ENCODE peak calls at places on chromosomes 3 and 15, in nine cellular contexts. Z is fibroblast of lung, M is neuronal stem cell, I is trophoblast cell, D is SK-N-SH, N is endodermal cell, A is HCT116, B is HepG2, O is H9. E is an unnamed sample.

GRCh38 chr15:44482088-44482487 is 54.7 kb downstream of the CTDSPL2 start:
- DNase-seq in I (no peak), N (no peak), M (no peak), B (peak; percentile 6), Z (no peak), O (no peak), D (no peak), A (no peak), E (no peak)

GRCh38 chr15:50880651-50881114 is 27.8 kb upstream of the AP4E1 start:
- DNase-seq in M (no peak), A (no peak), N (no peak), B (no peak), O (no peak), I (no peak), D (no peak), Z (peak; percentile 59), E (peak; percentile 68)

GRCh38 chr3:144109944-144110343 is 138.3 kb downstream of the DIPK2A start:
- DNase-seq in M (no peak), N (no peak), Z (no peak), I (no peak), O (no peak), B (no peak), A (no peak), D (no peak), E (no peak)

GRCh38 chr3:78285032-78285728 is 1245.3 kb downstream of the ROBO2 start:
- DNase-seq in D (no peak), M (no peak), O (no peak), N (peak; percentile 48), B (no peak), A (no peak), I (no peak), Z (no peak), E (no peak)

GRCh38 chr15:51132384-51133139 is 37.9 kb upstream of the TNFAIP8L3 start:
- DNase-seq in B (peak; percentile 28), O (peak; percentile 50), D (peak; percentile 45), A (peak; percentile 15), M (peak; percentile 35), I (no peak), N (peak; percentile 78), Z (peak; percentile 97), E (peak; percentile 72)

GRCh38 chr15:79431636-79432344 is at the start of gene MINAR1:
- DNase-seq in D (peak; percentile 84), Z (peak; percentile 74), A (no peak), O (peak; percentile 47), B (peak; percentile 6), I (peak; percentile 19), M (peak; percentile 61), N (peak; percentile 86), E (peak; percentile 43)

GRCh38 chr3:30567139-30567753 is 39.2 kb upstream of the TGFBR2 start:
- DNase-seq in I (no peak), O (peak; percentile 56), N (peak; percentile 78), D (no peak), B (peak; percentile 15), A (no peak), M (no peak), Z (no peak), E (no peak)

GRCh38 chr3:147472846-147473245 is 63.7 kb downstream of the ZIC1 start:
- DNase-seq in B (no peak), A (no peak), O (no peak), N (no peak), D (no peak), Z (no peak), I (no peak), M (no peak), E (no peak)

GRCh38 chr3:45613781-45614180 is 19.2 kb downstream of the LIMD1 start:
- DNase-seq in O (no peak), A (no peak), N (no peak), Z (no peak), I (no peak), M (no peak), B (no peak), D (no peak), E (no peak)

GRCh38 chr3:45612918-45613602 is 18.5 kb downstream of the LIMD1 start:
- DNase-seq in Z (peak; percentile 45), N (no peak), B (no peak), A (no peak), M (no peak), D (no peak), O (no peak), I (peak; percentile 64), E (peak; percentile 95)

GRCh38 chr3:45612138-45612537 is 17.6 kb downstream of the LIMD1 start:
- DNase-seq in N (no peak), A (no peak), I (no peak), D (no peak), B (no peak), M (no peak), Z (no peak), O (no peak), E (no peak)

GRCh38 chr3:45610129-45610528 is 15.6 kb downstream of the LIMD1 start:
- DNase-seq in Z (no peak), B (no peak), N (no peak), M (no peak), A (no peak), D (no peak), O (no peak), I (no peak), E (no peak)

DNA sequence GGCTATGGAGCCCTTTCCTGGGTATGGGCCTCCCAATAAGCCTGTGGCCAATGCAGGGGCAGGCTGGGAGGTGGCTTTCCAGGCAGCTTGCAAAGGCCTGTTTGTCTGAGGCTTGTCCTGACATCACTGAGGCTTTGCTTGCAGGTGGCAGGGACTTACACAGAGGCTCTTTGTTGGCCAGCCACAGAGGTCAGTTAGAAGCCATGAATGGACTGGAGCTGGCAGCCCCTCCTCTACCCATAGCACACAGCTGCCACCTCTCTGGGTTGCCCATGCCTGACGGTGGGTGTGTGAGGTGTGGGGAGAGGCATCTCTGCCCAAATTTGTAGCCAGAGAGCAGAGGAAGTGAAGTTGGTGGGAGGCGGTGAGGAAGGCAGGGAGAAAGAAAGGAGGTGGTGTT is 17.1 kb downstream of the LIMD1 start:
- DNase-seq in D (no peak), M (peak; percentile 31), B (peak; percentile 61), O (no peak), Z (peak; percentile 16), A (no peak), N (no peak), I (no peak), E (peak; percentile 86)
- H3K9ac ChIP-seq in D (no peak overlapping the region), M (no peak overlapping the region), B (no peak overlapping the region), O (no peak overlapping the region), Z (no peak overlapping the region), A (no peak overlapping the region), N (no peak overlapping the region), I (no peak overlapping the region), E (no peak overlapping the region)

GRCh38 chr15:40104296-40104864 is 4.3 kb downstream of the BMF start:
- DNase-seq in I (no peak), D (no peak), B (no peak), N (no peak), A (no peak), Z (no peak), M (no peak), O (no peak), E (no peak)

GRCh38 chr15:40105517-40106202 is 3.0 kb downstream of the BMF start:
- DNase-seq in B (no peak), Z (no peak), O (no peak), M (no peak), I (no peak), N (no peak), D (no peak), A (no peak), E (no peak)

GRCh38 chr15:40106203-40107161 is 2.2 kb downstream of the BMF start:
- DNase-seq in O (peak; percentile 91), N (peak; percentile 95), I (peak; percentile 80), B (peak; percentile 95), Z (no peak), M (no peak), A (no peak), D (no peak), E (peak; percentile 51)

GRCh38 chr15:40103864-40104271 is 4.8 kb downstream of the BMF start:
- DNase-seq in B (no peak), O (no peak), A (no peak), Z (peak; percentile 47), I (no peak), N (no peak), D (no peak), M (no peak), E (no peak)

GRCh38 chr15:40104865-40105516 is 3.7 kb downstream of the BMF start:
- DNase-seq in B (peak; percentile 56), D (peak; percentile 85), Z (peak; percentile 69), N (peak; percentile 98), M (no peak), I (peak; percentile 88), A (peak; percentile 73), O (peak; percentile 96), E (peak; percentile 71)
- H3K9ac ChIP-seq in B (no peak overlapping the region), D (no peak overlapping the region), Z (no peak overlapping the region), N (no peak overlapping the region), M (no peak overlapping the region), I (peak overlapping the region; percentile 11), A (peak overlapping the region; percentile 32), O (peak overlapping the region; percentile 25), E (no peak overlapping the region)

GRCh38 chr15:88637841-88638625 is 783 bp upstream of the ISG20 start:
- DNase-seq in B (peak; percentile 78), D (no peak), N (no peak), I (no peak), Z (no peak), M (no peak), O (no peak), A (no peak), E (no peak)
- H3K9ac ChIP-seq in B (peak overlapping the region; percentile 82), D (peak overlapping the region; percentile 57), N (peak overlapping the region; percentile 61), I (no peak overlapping the region), Z (peak overlapping the region; percentile 53), M (no peak overlapping the region), O (no peak overlapping the region), A (peak overlapping the region; percentile 64), E (peak overlapping the region; percentile 90)

GRCh38 chr15:74783072-74783807 is 1.4 kb downstream of the CSK start:
- DNase-seq in N (peak; percentile 64), I (peak; percentile 69), A (no peak), M (no peak), Z (peak; percentile 33), O (no peak), D (peak; percentile 59), B (no peak), E (no peak)

GRCh38 chr15:74781673-74782595 is at the start of gene CSK:
- DNase-seq in Z (peak; percentile 47), B (no peak), M (peak; percentile 73), D (peak; percentile 99), O (peak; percentile 62), N (peak; percentile 83), A (no peak), I (peak; percentile 67), E (peak; percentile 49)

GRCh38 chr15:74780983-74781672 is 752 bp upstream of the CSK start:
- DNase-seq in Z (peak; percentile 24), M (no peak), B (no peak), O (no peak), D (no peak), I (no peak), N (peak; percentile 60), A (no peak), E (peak; percentile 47)

GRCh38 chr15:74783808-74784175 is 1.9 kb downstream of the CSK start:
- DNase-seq in N (no peak), D (no peak), Z (no peak), M (no peak), A (no peak), O (no peak), I (no peak), B (no peak), E (no peak)

DNA sequence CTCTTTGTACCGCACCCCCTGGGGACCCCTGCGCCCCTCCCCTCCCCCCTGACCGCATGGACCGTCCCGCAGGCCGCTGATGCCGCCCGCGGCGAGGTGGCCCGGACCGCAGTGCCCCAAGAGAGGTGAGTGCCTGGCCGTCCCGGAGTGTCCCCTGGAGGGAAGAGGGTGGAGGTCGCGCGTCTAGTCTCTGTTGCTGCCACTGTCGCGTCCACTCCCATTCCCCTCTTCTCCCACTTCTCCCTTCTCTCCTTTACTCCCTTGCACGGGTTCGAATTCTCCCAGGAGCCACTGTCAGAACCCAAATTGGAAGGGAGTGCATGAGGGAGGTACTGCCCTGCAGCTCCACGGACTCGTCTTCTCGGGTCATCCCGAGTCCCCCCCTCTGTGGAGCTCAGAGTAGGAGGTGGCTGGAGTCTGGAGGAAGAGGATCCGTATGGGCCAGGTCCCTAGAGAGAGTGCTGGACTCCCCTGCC is 754 bp downstream of the CSK start:
- DNase-seq in A (no peak), B (no peak), D (no peak), N (peak; percentile 75), M (no peak), Z (no peak), O (no peak), I (no peak), E (no peak)
- H3K9ac ChIP-seq in A (peak overlapping the region; percentile 87), B (peak overlapping the region; percentile 78), D (peak overlapping the region; percentile 77), N (peak overlapping the region; percentile 62), M (peak overlapping the region; percentile 91), Z (peak overlapping the region; percentile 59), O (peak overlapping the region; percentile 31), I (peak overlapping the region; percentile 60), E (peak overlapping the region; percentile 51)